ENCODE peak calls at places on chromosomes 2 and 18, in five cellular contexts. Y, E, L, M and W are unnamed samples.

GRCh38 chr2:20439193-20439475 is 7.7 kb upstream of the RHOB start:
- DNase-seq in Y (no peak), E (no peak), L (no peak), M (peak; percentile 59), W (no peak)

GRCh38 chr2:72193723-72194122 is 46.1 kb upstream of the CYP26B1 start:
- DNase-seq in Y (no peak), E (no peak), L (no peak), M (no peak), W (no peak)

GRCh38 chr2:43980902-43981301 is 14.9 kb downstream of the LRPPRC start:
- DNase-seq in Y (no peak), E (no peak), L (no peak), M (no peak), W (no peak)

GRCh38 chr2:17620841-17621240 is 80.3 kb downstream of the VSNL1 start:
- DNase-seq in Y (no peak), E (no peak), L (no peak), M (no peak), W (no peak)

GRCh38 chr2:134127496-134127895 is 126.4 kb upstream of the MGAT5 start:
- DNase-seq in Y (no peak), E (no peak), L (no peak), M (no peak), W (peak; percentile 25)

GRCh38 chr2:162333968-162334367 is 10.0 kb upstream of the GCA start:
- DNase-seq in Y (no peak), E (peak; percentile 66), L (peak; percentile 26), M (no peak), W (no peak)

GRCh38 chr2:72483346-72483745 is 335.7 kb upstream of the CYP26B1 start:
- DNase-seq in Y (no peak), E (no peak), L (no peak), M (no peak), W (no peak)

GRCh38 chr2:12931211-12931844 is 214.6 kb downstream of the TRIB2 start:
- DNase-seq in Y (no peak), E (peak; percentile 69), L (no peak), M (no peak), W (no peak)

GRCh38 chr18:73829146-73829545 is 318.5 kb downstream of the FBXO15 start:
- DNase-seq in Y (no peak), E (no peak), L (no peak), M (no peak), W (no peak)

GRCh38 chr2:86552889-86553288 is 10.4 kb downstream of the CHMP3 start:
- DNase-seq in Y (no peak), E (no peak), L (no peak), M (no peak), W (no peak)

GRCh38 chr2:217887841-217888665 is 114.7 kb downstream of the TNS1 start:
- DNase-seq in Y (peak; percentile 64), E (no peak), L (no peak), M (no peak), W (no peak)

GRCh38 chr2:119231975-119232665 is 8.5 kb downstream of the STEAP3 start:
- DNase-seq in Y (no peak), E (no peak), L (no peak), M (no peak), W (no peak)

GRCh38 chr2:111201214-111201613 is 80.5 kb downstream of the BCL2L11 start:
- DNase-seq in Y (no peak), E (no peak), L (no peak), M (no peak), W (peak; percentile 71)

GRCh38 chr2:68767996-68768395 is 33.4 kb downstream of the ARHGAP25 start:
- DNase-seq in Y (no peak), E (no peak), L (no peak), M (no peak), W (no peak)

GRCh38 chr2:239936838-239937581 is 88.1 kb downstream of the NDUFA10 start:
- DNase-seq in Y (peak; percentile 39), E (no peak), L (no peak), M (peak; percentile 37), W (no peak)

GRCh38 chr2:219171231-219171651 is 1.4 kb upstream of the SLC23A3 start:
- DNase-seq in Y (no peak), E (peak; percentile 88), L (peak; percentile 46), M (peak; percentile 84), W (no peak)

GRCh38 chr2:56757884-56758545 is 574.2 kb downstream of the CCDC85A start:
- DNase-seq in Y (no peak), E (no peak), L (no peak), M (no peak), W (no peak)

GRCh38 chr18:43422483-43422882 is 145.2 kb upstream of the SYT4 start:
- DNase-seq in Y (no peak), E (peak; percentile 63), L (no peak), M (no peak), W (no peak)

GRCh38 chr2:189179607-189179979 is at the start of gene COL5A2:
- DNase-seq in Y (no peak), E (peak; percentile 55), L (no peak), M (peak; percentile 60), W (no peak)
- H3K4me3 ChIP-seq in Y (peak within 1 kb of the TSS; percentile 47), E (peak within 1 kb of the TSS; percentile 58), L (no peak within 1 kb of the TSS), M (peak within 1 kb of the TSS; percentile 54), W (no peak within 1 kb of the TSS)

GRCh38 chr2:230158468-230158867 is 61.3 kb downstream of the SP110 start:
- DNase-seq in Y (no peak), E (no peak), L (no peak), M (no peak), W (no peak)

GRCh38 chr2:230153390-230153976 is 66.3 kb downstream of the SP110 start:
- DNase-seq in Y (no peak), E (no peak), L (no peak), M (no peak), W (no peak)

GRCh38 chr2:230157300-230157699 is 62.5 kb downstream of the SP110 start:
- DNase-seq in Y (no peak), E (no peak), L (no peak), M (no peak), W (no peak)

GRCh38 chr2:230155359-230155758 is 64.4 kb downstream of the SP110 start:
- DNase-seq in Y (no peak), E (no peak), L (peak; percentile 33), M (no peak), W (no peak)

GRCh38 chr2:230156782-230157181 is 63.0 kb downstream of the SP110 start:
- DNase-seq in Y (no peak), E (peak; percentile 5), L (no peak), M (no peak), W (no peak)
- H3K27me3 ChIP-seq in Y (no peaks in the 10 kb centered on the region), E (no peaks in the 10 kb centered on the region), L (no peaks in the 10 kb centered on the region), M (no peaks in the 10 kb centered on the region), W (no peaks in the 10 kb centered on the region)

GRCh38 chr2:216083464-216084279 is 2.0 kb downstream of the TMEM169 start:
- DNase-seq in Y (no peak), E (peak; percentile 73), L (no peak), M (no peak), W (no peak)

GRCh38 chr2:216081012-216081411 is 597 bp downstream of the PECR start:
- DNase-seq in Y (no peak), E (no peak), L (no peak), M (no peak), W (no peak)

GRCh38 chr2:216082388-216082733 is 642 bp downstream of the TMEM169 start:
- DNase-seq in Y (no peak), E (no peak), L (no peak), M (no peak), W (no peak)

GRCh38 chr2:216082805-216083204 is 1.1 kb downstream of the TMEM169 start:
- DNase-seq in Y (peak; percentile 73), E (peak; percentile 45), L (peak; percentile 21), M (no peak), W (no peak)

GRCh38 chr2:216081487-216082387 is at the start of the genes PECR and TMEM169:
- DNase-seq in Y (peak; percentile 90), E (peak; percentile 94), L (no peak), M (peak; percentile 84), W (peak; percentile 86)
- TF ChIP-seq CTCF in Y (no peak), E (no peak), L (no peak), M (no peak), W (no peak)

DNA sequence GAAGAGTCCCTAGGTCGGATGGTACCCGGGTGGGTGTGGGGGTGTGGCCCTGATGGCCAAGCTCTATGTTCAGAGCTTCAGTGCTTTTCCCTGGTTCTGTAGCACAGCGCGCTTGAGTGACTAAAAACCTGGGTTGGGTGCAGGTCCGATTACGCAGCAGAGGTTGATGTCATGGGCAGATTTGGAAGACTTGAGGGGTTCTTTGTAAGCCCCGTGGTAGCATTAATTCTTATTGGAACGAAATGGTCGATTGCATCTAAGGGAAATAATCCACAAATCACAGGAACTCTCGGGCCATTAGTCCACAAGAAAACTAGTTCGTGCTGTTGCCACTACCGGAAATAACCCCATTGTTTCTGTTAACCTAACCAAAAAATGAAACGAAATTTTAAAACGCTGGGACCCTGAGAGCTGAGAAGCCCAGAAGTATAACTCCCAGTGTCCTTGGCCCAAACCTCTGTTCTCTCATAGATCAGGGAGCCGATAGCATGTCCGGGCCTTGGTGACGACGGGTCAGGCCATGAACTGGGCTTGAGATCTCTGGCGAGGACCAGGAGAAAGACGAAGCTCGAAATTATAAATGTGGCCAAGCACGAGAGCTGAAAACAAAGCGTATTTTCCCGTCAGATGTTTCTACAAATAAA is 9.1 kb downstream of the HOXD8 start:
- DNase-seq in Y (no peak), E (no peak), L (no peak), M (peak; percentile 61), W (no peak)
- H3K4me3 ChIP-seq in Y (no peak overlapping the region), E (no peak overlapping the region), L (no peak overlapping the region), M (peak overlapping the region; percentile 61), W (no peak overlapping the region)

GRCh38 chr2:222294996-222295367 is 3.8 kb downstream of the PAX3 start:
- DNase-seq in Y (no peak), E (no peak), L (no peak), M (no peak), W (no peak)
- H3K27me3 ChIP-seq in Y (peaks cover 98% of the 10 kb centered on the region), E (peaks cover 100% of the 10 kb centered on the region), L (peaks cover 93% of the 10 kb centered on the region), M (peaks cover 100% of the 10 kb centered on the region), W (peaks cover 5% of the 10 kb centered on the region)

DNA sequence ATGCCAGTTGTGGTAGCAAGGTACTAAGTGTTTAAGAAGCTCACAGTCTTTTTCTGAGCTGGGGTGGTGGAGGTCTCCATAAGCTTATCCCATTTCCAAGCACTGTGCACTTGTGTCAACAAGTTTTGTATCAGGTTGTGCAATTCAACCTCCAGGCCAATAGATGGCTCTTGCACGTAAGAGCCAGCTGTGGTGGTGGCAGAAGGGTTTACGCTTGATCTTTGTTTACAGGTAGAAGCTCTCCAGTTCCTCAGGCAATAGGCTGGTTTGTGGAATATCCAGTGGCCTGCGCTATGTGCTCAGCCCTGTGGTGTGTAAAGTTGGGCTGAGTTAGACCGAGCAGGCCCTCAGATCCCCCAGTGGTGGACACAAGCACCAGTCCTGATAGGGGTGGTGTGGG is 89.7 kb upstream of the CNTNAP5 start:
- DNase-seq in Y (no peak), E (no peak), L (no peak), M (no peak), W (no peak)
- TF ChIP-seq CTCF in Y (no peak), E (peak; percentile 24), L (no peak), M (no peak), W (no peak)